ENCODE peak calls at places on chromosomes 4 and X, in ten cellular contexts. R is thoracic aorta; Y is heart left ventricle; J is RKO; X is cerebellar cortex; T is CD8-positive, alpha-beta T cell; W is NCI-H1092; C is stromal cell of bone marrow; L is Caco-2; H is dorsolateral prefrontal cortex. N is an unnamed sample.

GRCh38 chr4:1843852-1844251 is 12.1 kb downstream of the LETM1 start:
- DNase-seq in R (no peak), Y (peak; percentile 80), J (no peak), X (peak; percentile 36), T (no peak), W (no peak), C (no peak), L (no peak), H (peak; percentile 77), N (no peak)

GRCh38 chr4:149047368-149047767 is 605.2 kb upstream of the NR3C2 start:
- DNase-seq in R (no peak), Y (no peak), J (no peak), X (no peak), T (no peak), W (no peak), C (peak; percentile 1), L (no peak), H (no peak), N (no peak)

GRCh38 chr4:6892909-6893202 is 16.8 kb upstream of the TBC1D14 start:
- DNase-seq in R (no peak), Y (no peak), J (no peak), X (no peak), T (no peak), W (no peak), C (no peak), L (no peak), H (no peak), N (no peak)

GRCh38 chrX:45322382-45322781 is 121.7 kb upstream of the DIPK2B start:
- DNase-seq in R (no peak), Y (no peak), J (peak; percentile 84), X (peak; percentile 10), T (no peak), W (no peak), C (peak; percentile 68), L (peak; percentile 31), H (peak; percentile 26), N (peak; percentile 53)

GRCh38 chr4:15374697-15375096 is 53.1 kb upstream of the C1QTNF7 start:
- DNase-seq in R (no peak), Y (no peak), J (no peak), X (no peak), T (no peak), W (no peak), C (no peak), L (no peak), H (no peak), N (no peak)

GRCh38 chr4:40455340-40455902 is 120.3 kb downstream of the CHRNA9 start:
- DNase-seq in R (no peak), Y (no peak), J (no peak), X (no peak), T (no peak), W (no peak), C (no peak), L (no peak), H (no peak), N (no peak)

GRCh38 chrX:115189646-115190635 is 731 bp downstream of the RBMXL3 start:
- DNase-seq in R (no peak), Y (no peak), J (no peak), X (no peak), T (no peak), W (no peak), C (no peak), L (no peak), H (no peak), N (no peak)

GRCh38 chrX:119757979-119758681 is at the start of gene SOWAHD:
- DNase-seq in R (no peak), Y (no peak), J (no peak), X (no peak), T (peak; percentile 54), W (no peak), C (no peak), L (peak; percentile 79), H (no peak), N (peak; percentile 20)

GRCh38 chr4:113478032-113478431 is 283.5 kb downstream of the CAMK2D start:
- DNase-seq in R (no peak), Y (no peak), J (no peak), X (no peak), T (no peak), W (no peak), C (no peak), L (no peak), H (no peak), N (no peak)

GRCh38 chr4:170202721-170203120 is 113.0 kb upstream of the AADAT start:
- DNase-seq in R (no peak), Y (no peak), J (no peak), X (no peak), T (no peak), W (no peak), C (no peak), L (no peak), H (no peak), N (no peak)

GRCh38 chr4:102036619-102037376 is 246.3 kb downstream of the BANK1 start:
- DNase-seq in R (no peak), Y (no peak), J (no peak), X (peak; percentile 97), T (no peak), W (peak; percentile 20), C (no peak), L (no peak), H (no peak), N (no peak)

GRCh38 chr4:7582313-7583096 is 147.8 kb upstream of the PSAPL1 start:
- DNase-seq in R (no peak), Y (no peak), J (peak; percentile 7), X (no peak), T (no peak), W (no peak), C (no peak), L (no peak), H (no peak), N (no peak)

GRCh38 chr4:41212221-41213203 is 1.8 kb downstream of the APBB2 start:
- DNase-seq in R (no peak), Y (no peak), J (peak; percentile 69), X (peak; percentile 43), T (no peak), W (no peak), C (no peak), L (peak; percentile 75), H (peak; percentile 44), N (peak; percentile 70)

GRCh38 chrX:97936296-97936695 is 1052.6 kb downstream of the RPA4 start:
- DNase-seq in R (no peak), Y (no peak), J (no peak), X (no peak), T (no peak), W (no peak), C (no peak), L (no peak), H (no peak), N (no peak)

GRCh38 chr4:148090503-148091476 is 351.4 kb downstream of the NR3C2 start:
- DNase-seq in R (no peak), Y (no peak), J (no peak), X (no peak), T (no peak), W (no peak), C (no peak), L (no peak), H (no peak), N (no peak)

GRCh38 chrX:9829308-9830267 is 43.4 kb downstream of the SHROOM2 start:
- DNase-seq in R (no peak), Y (no peak), J (peak; percentile 42), X (no peak), T (no peak), W (no peak), C (no peak), L (no peak), H (no peak), N (peak; percentile 94)

GRCh38 chr4:55608591-55608990 is 16.5 kb upstream of the PDCL2 start:
- DNase-seq in R (no peak), Y (no peak), J (no peak), X (no peak), T (no peak), W (no peak), C (no peak), L (no peak), H (no peak), N (no peak)

GRCh38 chr4:155190099-155190498 is 18.3 kb upstream of the NPY2R start:
- DNase-seq in R (no peak), Y (no peak), J (no peak), X (no peak), T (no peak), W (no peak), C (no peak), L (no peak), H (no peak), N (no peak)

N was measured in SW480.